ENCODE peak calls at places on chromosome 9, in nine cellular contexts. One of them, this sample, is unnamed. For H3K27me3, the result is how much of the 10 kb centered on the place peaks cover.

GRCh38 chr9:99867536-99867935 is 38.9 kb upstream of the STX17 start:
- DNase-seq in right lobe of liver: no peak
- DNase-seq in GM06990: no peak
- DNase-seq in esophagus squamous epithelium: no peak
- DNase-seq in HCT116: no peak
- DNase-seq in BE2C: no peak
- DNase-seq in HL-60: no peak
- DNase-seq in vagina: no peak
- DNase-seq in gastrocnemius medialis: no peak
- DNase-seq in this sample: no peak

GRCh38 chr9:81634915-81635516 is 54.3 kb downstream of the TLE1 start:
- DNase-seq in right lobe of liver: no peak
- DNase-seq in GM06990: no peak
- DNase-seq in esophagus squamous epithelium: no peak
- DNase-seq in HCT116: no peak
- DNase-seq in BE2C: no peak
- DNase-seq in HL-60: no peak
- DNase-seq in vagina: no peak
- DNase-seq in gastrocnemius medialis: no peak
- DNase-seq in this sample: no peak

GRCh38 chr9:20570086-20570485 is 52.2 kb downstream of the MLLT3 start:
- DNase-seq in right lobe of liver: no peak
- DNase-seq in GM06990: no peak
- DNase-seq in esophagus squamous epithelium: no peak
- DNase-seq in HCT116: no peak
- DNase-seq in BE2C: no peak
- DNase-seq in HL-60: no peak
- DNase-seq in vagina: no peak
- DNase-seq in gastrocnemius medialis: no peak
- DNase-seq in this sample: no peak

GRCh38 chr9:75903785-75904360 is 13.4 kb downstream of the PCSK5 start:
- DNase-seq in right lobe of liver: no peak
- DNase-seq in GM06990: no peak
- DNase-seq in esophagus squamous epithelium: no peak
- DNase-seq in HCT116: peak
- DNase-seq in BE2C: no peak
- DNase-seq in HL-60: no peak
- DNase-seq in vagina: no peak
- DNase-seq in gastrocnemius medialis: no peak
- DNase-seq in this sample: no peak

GRCh38 chr9:112274600-112274999 is 58.8 kb downstream of the PTBP3 start:
- DNase-seq in right lobe of liver: no peak
- DNase-seq in GM06990: no peak
- DNase-seq in esophagus squamous epithelium: no peak
- DNase-seq in HCT116: no peak
- DNase-seq in BE2C: no peak
- DNase-seq in HL-60: no peak
- DNase-seq in vagina: no peak
- DNase-seq in gastrocnemius medialis: no peak
- DNase-seq in this sample: no peak

GRCh38 chr9:31119882-31120481 is 1264.5 kb upstream of the ACO1 start:
- DNase-seq in right lobe of liver: no peak
- DNase-seq in GM06990: no peak
- DNase-seq in esophagus squamous epithelium: no peak
- DNase-seq in HCT116: peak
- DNase-seq in BE2C: peak
- DNase-seq in HL-60: no peak
- DNase-seq in vagina: no peak
- DNase-seq in gastrocnemius medialis: no peak
- DNase-seq in this sample: no peak

GRCh38 chr9:33524431-33524947 is 438 bp downstream of the ANKRD18B start:
- DNase-seq in right lobe of liver: no peak
- DNase-seq in GM06990: peak
- DNase-seq in esophagus squamous epithelium: no peak
- DNase-seq in HCT116: no peak
- DNase-seq in BE2C: peak
- DNase-seq in HL-60: no peak
- DNase-seq in vagina: no peak
- DNase-seq in gastrocnemius medialis: no peak
- DNase-seq in this sample: no peak

GRCh38 chr9:84436386-84437114 is 96.0 kb upstream of the SLC28A3 start:
- DNase-seq in right lobe of liver: no peak
- DNase-seq in GM06990: no peak
- DNase-seq in esophagus squamous epithelium: no peak
- DNase-seq in HCT116: no peak
- DNase-seq in BE2C: no peak
- DNase-seq in HL-60: no peak
- DNase-seq in vagina: no peak
- DNase-seq in gastrocnemius medialis: peak
- DNase-seq in this sample: no peak

GRCh38 chr9:114895605-114896004 is 34.8 kb downstream of the TNFSF8 start:
- DNase-seq in right lobe of liver: no peak
- DNase-seq in GM06990: no peak
- DNase-seq in esophagus squamous epithelium: no peak
- DNase-seq in HCT116: no peak
- DNase-seq in BE2C: no peak
- DNase-seq in HL-60: no peak
- DNase-seq in vagina: no peak
- DNase-seq in gastrocnemius medialis: no peak
- DNase-seq in this sample: no peak

GRCh38 chr9:6132650-6133049 is 83.0 kb upstream of the IL33 start:
- DNase-seq in right lobe of liver: no peak
- DNase-seq in GM06990: no peak
- DNase-seq in esophagus squamous epithelium: no peak
- DNase-seq in HCT116: no peak
- DNase-seq in BE2C: no peak
- DNase-seq in HL-60: no peak
- DNase-seq in vagina: no peak
- DNase-seq in gastrocnemius medialis: no peak
- DNase-seq in this sample: no peak

GRCh38 chr9:110099236-110099741 is 108.7 kb downstream of the C9orf152 start:
- DNase-seq in right lobe of liver: no peak
- DNase-seq in GM06990: no peak
- DNase-seq in esophagus squamous epithelium: no peak
- DNase-seq in HCT116: no peak
- DNase-seq in BE2C: peak
- DNase-seq in HL-60: no peak
- DNase-seq in vagina: no peak
- DNase-seq in gastrocnemius medialis: no peak
- DNase-seq in this sample: no peak

GRCh38 chr9:133875131-133875530 is 117.0 kb downstream of the VAV2 start:
- DNase-seq in right lobe of liver: no peak
- DNase-seq in GM06990: no peak
- DNase-seq in esophagus squamous epithelium: no peak
- DNase-seq in HCT116: no peak
- DNase-seq in BE2C: peak
- DNase-seq in HL-60: no peak
- DNase-seq in vagina: no peak
- DNase-seq in gastrocnemius medialis: no peak
- DNase-seq in this sample: no peak

GRCh38 chr9:133877327-133877726 is 114.8 kb downstream of the VAV2 start:
- DNase-seq in right lobe of liver: no peak
- DNase-seq in GM06990: no peak
- DNase-seq in esophagus squamous epithelium: no peak
- DNase-seq in HCT116: no peak
- DNase-seq in BE2C: no peak
- DNase-seq in HL-60: no peak
- DNase-seq in vagina: no peak
- DNase-seq in gastrocnemius medialis: no peak
- DNase-seq in this sample: no peak

GRCh38 chr9:133876836-133877235 is 115.3 kb downstream of the VAV2 start:
- DNase-seq in right lobe of liver: no peak
- DNase-seq in GM06990: no peak
- DNase-seq in esophagus squamous epithelium: no peak
- DNase-seq in HCT116: no peak
- DNase-seq in BE2C: no peak
- DNase-seq in HL-60: no peak
- DNase-seq in vagina: no peak
- DNase-seq in gastrocnemius medialis: no peak
- DNase-seq in this sample: no peak

GRCh38 chr9:133874659-133875058 is 117.5 kb downstream of the VAV2 start:
- DNase-seq in right lobe of liver: no peak
- DNase-seq in GM06990: no peak
- DNase-seq in esophagus squamous epithelium: no peak
- DNase-seq in HCT116: no peak
- DNase-seq in BE2C: no peak
- DNase-seq in HL-60: no peak
- DNase-seq in vagina: no peak
- DNase-seq in gastrocnemius medialis: no peak
- DNase-seq in this sample: no peak

DNA sequence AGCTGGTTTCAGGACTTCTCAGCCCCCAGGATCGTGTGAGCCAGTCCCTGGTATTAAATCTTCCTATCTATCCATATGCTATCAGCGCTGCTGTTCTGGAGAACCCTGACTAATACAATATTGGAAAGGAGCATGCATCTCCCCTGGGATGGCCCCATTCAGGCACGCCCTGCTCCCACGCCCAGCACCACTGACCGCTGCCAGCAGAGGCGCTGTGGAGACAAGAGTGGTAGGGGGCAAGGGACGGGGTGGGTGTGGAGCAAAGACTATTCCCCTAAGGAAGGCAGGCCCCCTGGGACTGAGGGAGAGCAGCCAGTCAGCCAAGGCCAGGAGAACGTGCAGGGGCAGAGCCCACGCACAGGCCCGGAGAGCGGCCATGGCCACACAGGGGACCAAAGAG is 116.0 kb downstream of the VAV2 start:
- DNase-seq in right lobe of liver: no peak
- DNase-seq in GM06990: no peak
- DNase-seq in esophagus squamous epithelium: no peak
- DNase-seq in HCT116: no peak
- DNase-seq in BE2C: peak
- DNase-seq in HL-60: no peak
- DNase-seq in vagina: no peak
- DNase-seq in gastrocnemius medialis: no peak
- DNase-seq in this sample: no peak
- TF ChIP-seq CTCF in right lobe of liver: no peak
- TF ChIP-seq CTCF in GM06990: peak
- TF ChIP-seq CTCF in esophagus squamous epithelium: peak
- TF ChIP-seq CTCF in HCT116: no peak
- TF ChIP-seq CTCF in BE2C: peak
- TF ChIP-seq CTCF in HL-60: no peak
- TF ChIP-seq CTCF in vagina: no peak
- TF ChIP-seq CTCF in gastrocnemius medialis: no peak
- TF ChIP-seq CTCF in this sample: peak

GRCh38 chr9:7936201-7936600 is 136.6 kb upstream of the DMAC1 start:
- DNase-seq in right lobe of liver: no peak
- DNase-seq in GM06990: no peak
- DNase-seq in esophagus squamous epithelium: no peak
- DNase-seq in HCT116: no peak
- DNase-seq in BE2C: no peak
- DNase-seq in HL-60: no peak
- DNase-seq in vagina: no peak
- DNase-seq in gastrocnemius medialis: no peak
- DNase-seq in this sample: no peak
- H3K4me3 ChIP-seq in right lobe of liver: no peak
- H3K4me3 ChIP-seq in GM06990: no peak
- H3K4me3 ChIP-seq in esophagus squamous epithelium: no peak
- H3K4me3 ChIP-seq in HCT116: no peak
- H3K4me3 ChIP-seq in BE2C: no peak
- H3K4me3 ChIP-seq in HL-60: no peak
- H3K4me3 ChIP-seq in vagina: no peak
- H3K4me3 ChIP-seq in gastrocnemius medialis: no peak
- H3K4me3 ChIP-seq in this sample: no peak

GRCh38 chr9:85740821-85741111 is 988 bp downstream of the AGTPBP1 start:
- DNase-seq in right lobe of liver: no peak
- DNase-seq in GM06990: no peak
- DNase-seq in esophagus squamous epithelium: no peak
- DNase-seq in HCT116: no peak
- DNase-seq in BE2C: no peak
- DNase-seq in HL-60: peak
- DNase-seq in vagina: no peak
- DNase-seq in gastrocnemius medialis: no peak
- DNase-seq in this sample: no peak
- H3K27me3 ChIP-seq in right lobe of liver: under half
- H3K27me3 ChIP-seq in GM06990: under half
- H3K27me3 ChIP-seq in esophagus squamous epithelium: under half
- H3K27me3 ChIP-seq in HCT116: under half
- H3K27me3 ChIP-seq in BE2C: under half
- H3K27me3 ChIP-seq in HL-60: under half
- H3K27me3 ChIP-seq in vagina: under half
- H3K27me3 ChIP-seq in gastrocnemius medialis: under half
- H3K27me3 ChIP-seq in this sample: under half

GRCh38 chr9:108816037-108816436 is 39.7 kb downstream of the ACTL7B start:
- DNase-seq in right lobe of liver: no peak
- DNase-seq in GM06990: no peak
- DNase-seq in esophagus squamous epithelium: no peak
- DNase-seq in HCT116: no peak
- DNase-seq in BE2C: no peak
- DNase-seq in HL-60: peak
- DNase-seq in vagina: no peak
- DNase-seq in gastrocnemius medialis: no peak
- DNase-seq in this sample: no peak

GRCh38 chr9:108812388-108812787 is 43.4 kb downstream of the ACTL7B start:
- DNase-seq in right lobe of liver: no peak
- DNase-seq in GM06990: no peak
- DNase-seq in esophagus squamous epithelium: no peak
- DNase-seq in HCT116: no peak
- DNase-seq in BE2C: no peak
- DNase-seq in HL-60: no peak
- DNase-seq in vagina: no peak
- DNase-seq in gastrocnemius medialis: no peak
- DNase-seq in this sample: no peak

GRCh38 chr9:108811944-108812343 is 43.8 kb downstream of the ACTL7B start:
- DNase-seq in right lobe of liver: no peak
- DNase-seq in GM06990: no peak
- DNase-seq in esophagus squamous epithelium: no peak
- DNase-seq in HCT116: no peak
- DNase-seq in BE2C: no peak
- DNase-seq in HL-60: no peak
- DNase-seq in vagina: no peak
- DNase-seq in gastrocnemius medialis: no peak
- DNase-seq in this sample: no peak

GRCh38 chr9:108815156-108815555 is 40.6 kb downstream of the ACTL7B start:
- DNase-seq in right lobe of liver: no peak
- DNase-seq in GM06990: no peak
- DNase-seq in esophagus squamous epithelium: no peak
- DNase-seq in HCT116: peak
- DNase-seq in BE2C: no peak
- DNase-seq in HL-60: no peak
- DNase-seq in vagina: no peak
- DNase-seq in gastrocnemius medialis: no peak
- DNase-seq in this sample: no peak

DNA sequence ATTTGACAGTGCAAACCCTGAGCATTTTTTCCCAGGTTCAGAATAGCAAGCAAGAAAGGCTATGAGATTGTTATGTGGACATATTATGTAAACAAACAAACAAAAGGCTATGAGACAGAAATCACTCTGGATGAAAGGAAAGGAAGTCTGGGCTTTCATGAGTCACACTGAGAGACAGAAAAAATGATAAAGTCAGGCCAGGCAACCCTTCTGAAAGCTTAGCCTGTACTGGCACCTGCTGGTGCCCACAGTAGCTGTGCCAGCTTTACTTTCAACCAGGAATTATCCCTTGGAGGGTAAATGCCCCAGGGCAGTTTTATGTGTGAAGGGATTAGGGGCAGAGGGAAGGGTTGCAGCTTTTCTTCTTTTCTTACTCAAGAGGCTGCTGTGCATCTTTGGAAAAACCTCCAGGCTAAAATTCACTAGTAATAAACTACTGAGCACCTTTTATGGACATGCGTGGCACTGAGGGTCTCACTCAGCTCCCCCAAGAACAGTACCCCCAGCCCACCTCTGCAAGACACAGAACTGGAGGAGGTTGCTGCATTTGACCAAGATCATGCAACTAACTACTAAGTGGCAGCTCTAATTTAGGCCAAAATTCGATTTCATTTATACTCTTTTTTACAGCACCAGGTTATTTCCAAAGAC is 41.7 kb downstream of the ACTL7B start:
- DNase-seq in right lobe of liver: no peak
- DNase-seq in GM06990: no peak
- DNase-seq in esophagus squamous epithelium: no peak
- DNase-seq in HCT116: peak
- DNase-seq in BE2C: no peak
- DNase-seq in HL-60: peak
- DNase-seq in vagina: no peak
- DNase-seq in gastrocnemius medialis: no peak
- DNase-seq in this sample: peak
- TF ChIP-seq CTCF in right lobe of liver: no peak
- TF ChIP-seq CTCF in GM06990: peak
- TF ChIP-seq CTCF in esophagus squamous epithelium: peak
- TF ChIP-seq CTCF in HCT116: peak
- TF ChIP-seq CTCF in BE2C: no peak
- TF ChIP-seq CTCF in HL-60: peak
- TF ChIP-seq CTCF in vagina: no peak
- TF ChIP-seq CTCF in gastrocnemius medialis: peak
- TF ChIP-seq CTCF in this sample: peak